ENCODE peak calls at places on chromosome 6, in five cellular contexts. U is PC-9; E is SJSA1; F is psoas muscle; Y is CD8-positive, alpha-beta T cell. V is an unnamed sample.

GRCh38 chr6:42113929-42114636 is 28.3 kb downstream of the C6orf132 start:
- DNase-seq in F (no peak), U (peak; percentile 87), E (no peak), Y (no peak), V (peak; percentile 70)

GRCh38 chr6:38774933-38775707 is 60.0 kb downstream of the DNAH8 start:
- DNase-seq in E (no peak), F (no peak), U (no peak), Y (no peak), V (no peak)

GRCh38 chr6:26366504-26366903 is 1.5 kb downstream of the BTN3A2 start:
- DNase-seq in F (no peak), U (no peak), E (no peak), Y (no peak), V (no peak)

GRCh38 chr6:166336847-166337246 is 5.5 kb downstream of the SFT2D1 start:
- DNase-seq in E (no peak), F (no peak), Y (no peak), U (no peak), V (no peak)

GRCh38 chr6:158285321-158285960 is 26.8 kb upstream of the TULP4 start:
- DNase-seq in Y (no peak), U (no peak), E (no peak), F (no peak), V (no peak)

GRCh38 chr6:38640216-38640909 is 634 bp upstream of the BTBD9 start:
- DNase-seq in E (no peak), Y (no peak), U (peak; percentile 50), F (no peak), V (no peak)

GRCh38 chr6:19399406-19399805 is 437.8 kb upstream of the ID4 start:
- DNase-seq in E (no peak), U (no peak), F (no peak), Y (no peak), V (no peak)

GRCh38 chr6:163232015-163232523 is 182.4 kb upstream of the QKI start:
- DNase-seq in Y (no peak), U (no peak), E (no peak), F (no peak), V (no peak)

GRCh38 chr6:90319044-90319443 is 22.4 kb upstream of the BACH2 start:
- DNase-seq in F (no peak), Y (no peak), U (no peak), E (no peak), V (no peak)

GRCh38 chr6:157925771-157926170 is 55.9 kb upstream of the SYNJ2 start:
- DNase-seq in F (no peak), E (no peak), Y (no peak), U (no peak), V (no peak)

GRCh38 chr6:163808871-163809270 is 394.4 kb downstream of the QKI start:
- DNase-seq in E (no peak), Y (no peak), F (no peak), U (no peak), V (no peak)

GRCh38 chr6:108652375-108652774 is 91.7 kb downstream of the FOXO3 start:
- DNase-seq in E (no peak), U (no peak), Y (no peak), F (no peak), V (no peak)

GRCh38 chr6:79404677-79405076 is 132.6 kb downstream of the LCA5 start:
- DNase-seq in E (no peak), U (no peak), Y (no peak), F (no peak), V (no peak)

GRCh38 chr6:159726196-159726917 is 949 bp upstream of the WTAP start:
- DNase-seq in Y (no peak), E (no peak), F (no peak), U (no peak), V (no peak)

GRCh38 chr6:53066059-53066406 is 829 bp downstream of the FBXO9 start:
- DNase-seq in E (peak; percentile 41), F (peak; percentile 59), U (no peak), Y (peak; percentile 38), V (no peak)

GRCh38 chr6:113997106-113997505 is 26.2 kb upstream of the HDAC2 start:
- DNase-seq in Y (no peak), F (no peak), E (peak; percentile 84), U (peak; percentile 65), V (no peak)

GRCh38 chr6:115613488-115613887 is 447.2 kb downstream of the FRK start:
- DNase-seq in F (no peak), E (peak; percentile 38), U (no peak), Y (no peak), V (no peak)

GRCh38 chr6:37454420-37455125 is 21.6 kb downstream of the CMTR1 start:
- DNase-seq in F (no peak), U (no peak), Y (no peak), E (no peak), V (no peak)

GRCh38 chr6:42017021-42017643 is 33.2 kb upstream of the TAF8 start:
- DNase-seq in F (no peak), U (no peak), Y (no peak), E (peak; percentile 15), V (no peak)

GRCh38 chr6:62400521-62401259 is 114.7 kb upstream of the KHDRBS2 start:
- DNase-seq in Y (no peak), U (no peak), F (no peak), E (no peak), V (no peak)

GRCh38 chr6:148513145-148514071 is 170.8 kb downstream of the SASH1 start:
- DNase-seq in E (no peak), F (peak; percentile 40), U (no peak), Y (no peak), V (no peak)

GRCh38 chr6:158399040-158399700 is 86.9 kb downstream of the TULP4 start:
- DNase-seq in F (no peak), Y (no peak), U (no peak), E (no peak), V (no peak)

GRCh38 chr6:69835414-69836179 is 30.8 kb upstream of the COL19A1 start:
- DNase-seq in Y (no peak), E (no peak), F (no peak), U (peak; percentile 37), V (peak; percentile 31)

DNA sequence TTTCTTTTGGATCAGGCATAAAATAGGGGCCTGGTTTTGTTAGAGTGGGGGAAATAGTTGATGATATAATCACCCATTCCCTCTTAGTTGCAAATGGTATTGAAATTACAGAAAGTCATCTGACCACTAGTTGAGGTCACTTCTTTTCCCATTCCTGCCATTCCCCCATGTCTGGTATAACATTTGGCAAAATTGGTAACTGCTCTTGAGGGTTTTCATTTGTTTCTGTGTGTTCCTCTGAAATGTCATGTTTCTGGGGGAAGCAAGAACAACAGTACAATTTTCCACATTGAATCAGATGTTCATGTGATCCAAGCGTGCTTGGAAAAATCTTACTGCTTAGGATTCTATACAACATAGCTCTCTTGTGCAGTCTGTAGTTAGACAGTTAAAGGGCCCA is 7.3 kb downstream of the AIG1 start:
- DNase-seq in F (no peak), Y (no peak), E (no peak), U (no peak), V (no peak)
- H3K4me3 ChIP-seq in F (no peak overlapping the region), Y (no peak overlapping the region), E (no peak overlapping the region), U (no peak overlapping the region), V (no peak overlapping the region)

GRCh38 chr6:35298625-35299140 is 1.1 kb downstream of the DEF6 start:
- DNase-seq in F (no peak), U (no peak), E (no peak), Y (no peak), V (no peak)
- H3K4me3 ChIP-seq in F (peak overlapping the region; percentile 58), U (peak overlapping the region; percentile 66), E (no peak overlapping the region), Y (peak overlapping the region; percentile 99), V (no peak overlapping the region)

DNA sequence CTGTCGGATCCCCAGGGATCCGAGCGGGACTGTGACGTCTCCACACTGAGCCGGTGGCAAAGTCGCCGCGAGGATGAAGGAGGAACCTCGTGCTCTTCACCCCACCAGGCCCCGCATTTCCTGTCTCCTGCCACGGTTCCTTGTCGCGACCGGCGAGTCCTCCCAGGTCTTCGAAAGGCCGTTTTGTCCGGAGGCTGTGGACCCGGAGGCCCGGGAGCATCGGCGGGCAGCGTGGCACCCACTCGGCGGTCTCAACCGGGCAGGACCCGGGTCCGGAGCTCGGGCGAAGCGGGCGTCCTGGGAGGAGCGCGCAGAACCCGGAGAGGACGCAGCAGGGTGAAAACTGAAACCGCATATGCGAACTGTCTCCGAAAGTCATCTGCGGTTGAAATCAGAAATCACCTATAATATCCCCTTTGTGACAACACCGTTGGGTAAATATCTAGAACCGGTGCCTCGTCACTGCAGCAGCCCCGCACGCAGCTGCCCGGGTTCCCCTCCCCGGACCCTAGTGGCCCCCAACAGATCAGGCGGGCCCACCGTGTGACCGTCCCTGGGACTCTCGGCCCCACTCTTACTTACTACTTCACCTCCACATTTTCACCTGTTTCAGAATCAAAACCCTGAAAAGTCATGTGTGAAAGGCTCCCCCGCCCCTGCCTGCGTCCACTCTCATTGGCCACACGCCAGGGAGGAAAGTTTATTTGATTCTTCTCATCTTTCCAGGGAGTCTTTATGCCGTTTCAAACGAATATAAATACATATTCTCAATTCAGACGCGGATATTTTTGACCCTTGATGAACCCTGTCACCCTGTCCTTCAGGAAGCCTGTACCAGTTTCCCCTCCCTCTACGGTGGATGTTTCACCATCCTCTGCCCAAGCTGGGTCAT is 3.0 kb upstream of the ULBP2 start:
- DNase-seq in U (no peak), Y (no peak), F (no peak), E (peak; percentile 37), V (no peak)
- H3K4me3 ChIP-seq in U (peak overlapping the region; percentile 68), Y (peak overlapping the region; percentile 51), F (peak overlapping the region; percentile 66), E (peak overlapping the region; percentile 38), V (peak overlapping the region; percentile 56)

DNA sequence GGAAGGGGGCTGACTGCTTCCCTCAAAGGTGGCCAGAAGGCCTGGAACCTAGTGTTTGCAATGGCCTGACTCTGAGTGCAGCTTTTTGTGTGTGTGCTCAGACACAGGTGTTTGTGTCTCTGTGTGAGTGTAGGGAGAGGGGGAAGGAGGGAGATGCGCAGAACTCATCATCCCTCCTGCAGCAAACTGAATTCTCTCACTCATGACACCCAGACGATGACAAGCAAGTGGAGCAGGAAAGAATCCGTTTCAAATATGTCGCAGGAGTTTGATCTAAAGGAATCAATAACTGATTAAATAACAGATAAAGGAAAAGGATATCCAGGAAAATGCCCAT is 101.4 kb downstream of the TNFAIP3 start:
- DNase-seq in U (no peak), F (no peak), E (no peak), Y (no peak), V (no peak)
- H3K4me3 ChIP-seq in U (no peak overlapping the region), F (no peak overlapping the region), E (no peak overlapping the region), Y (no peak overlapping the region), V (no peak overlapping the region)

GRCh38 chr6:20885076-20885475 is 350.8 kb downstream of the CDKAL1 start:
- DNase-seq in F (no peak), E (no peak), Y (no peak), U (no peak), V (no peak)
- H3K4me3 ChIP-seq in F (no peak overlapping the region), E (no peak overlapping the region), Y (no peak overlapping the region), U (no peak overlapping the region), V (no peak overlapping the region)

GRCh38 chr6:168385380-168385779 is 55.6 kb upstream of the SMOC2 start:
- DNase-seq in F (no peak), U (no peak), Y (no peak), E (no peak), V (no peak)

GRCh38 chr6:168383062-168383854 is 57.7 kb upstream of the SMOC2 start:
- DNase-seq in Y (no peak), U (no peak), E (no peak), F (no peak), V (no peak)

GRCh38 chr6:168381726-168382458 is 59.1 kb upstream of the SMOC2 start:
- DNase-seq in U (no peak), Y (no peak), F (no peak), E (no peak), V (no peak)

GRCh38 chr6:168385858-168386735 is 54.9 kb upstream of the SMOC2 start:
- DNase-seq in Y (no peak), F (no peak), E (no peak), U (no peak), V (no peak)

GRCh38 chr6:168384045-168385038 is 56.6 kb upstream of the SMOC2 start:
- DNase-seq in Y (no peak), U (no peak), E (no peak), F (peak; percentile 50), V (no peak)
- H3K4me3 ChIP-seq in Y (no peak overlapping the region), U (no peak overlapping the region), E (no peak overlapping the region), F (no peak overlapping the region), V (no peak overlapping the region)